ENCODE peak calls at places on chromosomes 16 and 17, in four cellular contexts. One of them, this sample, is unnamed.

GRCh38 chr17:49756323-49756722 is 7.6 kb downstream of the FAM117A start:
- DNase-seq in fibroblast of lung: no peak
- DNase-seq in neural progenitor cell: no peak
- DNase-seq in Panc1: no peak
- DNase-seq in this sample: no peak

GRCh38 chr17:77919276-77919675 is 39.2 kb upstream of the TNRC6C start:
- DNase-seq in fibroblast of lung: no peak
- DNase-seq in neural progenitor cell: peak; percentile 48
- DNase-seq in Panc1: no peak
- DNase-seq in this sample: no peak

GRCh38 chr17:680554-680953 is 34.1 kb downstream of the VPS53 start:
- DNase-seq in fibroblast of lung: no peak
- DNase-seq in neural progenitor cell: no peak
- DNase-seq in Panc1: no peak
- DNase-seq in this sample: no peak

GRCh38 chr17:76732734-76733617 is 4.2 kb downstream of the SRSF2 start:
- DNase-seq in fibroblast of lung: peak; percentile 42
- DNase-seq in neural progenitor cell: no peak
- DNase-seq in Panc1: no peak
- DNase-seq in this sample: no peak

GRCh38 chr16:15771694-15772093 is 85.1 kb downstream of the MYH11 start:
- DNase-seq in fibroblast of lung: no peak
- DNase-seq in neural progenitor cell: no peak
- DNase-seq in Panc1: no peak
- DNase-seq in this sample: no peak

GRCh38 chr16:30016555-30017276 is 5.9 kb upstream of the DOC2A start:
- DNase-seq in fibroblast of lung: no peak
- DNase-seq in neural progenitor cell: no peak
- DNase-seq in Panc1: no peak
- DNase-seq in this sample: no peak

GRCh38 chr17:27586203-27586701 is 44.7 kb upstream of the LGALS9 start:
- DNase-seq in fibroblast of lung: peak; percentile 89
- DNase-seq in neural progenitor cell: no peak
- DNase-seq in Panc1: no peak
- DNase-seq in this sample: no peak

GRCh38 chr16:90046971-90047713 is 27.9 kb upstream of the DBNDD1 start:
- DNase-seq in fibroblast of lung: peak; percentile 57
- DNase-seq in neural progenitor cell: peak; percentile 94
- DNase-seq in Panc1: no peak
- DNase-seq in this sample: no peak

GRCh38 chr16:5604770-5605169 is 507.2 kb upstream of the EEF2KMT start:
- DNase-seq in fibroblast of lung: no peak
- DNase-seq in neural progenitor cell: peak; percentile 70
- DNase-seq in Panc1: no peak
- DNase-seq in this sample: no peak

GRCh38 chr17:58161566-58161965 is 5.2 kb upstream of the OR4D2 start:
- DNase-seq in fibroblast of lung: no peak
- DNase-seq in neural progenitor cell: no peak
- DNase-seq in Panc1: no peak
- DNase-seq in this sample: no peak

GRCh38 chr17:18379246-18380146 is 1.9 kb downstream of the EVPLL start:
- DNase-seq in fibroblast of lung: no peak
- DNase-seq in neural progenitor cell: no peak
- DNase-seq in Panc1: no peak
- DNase-seq in this sample: no peak

GRCh38 chr16:22726868-22727267 is 87.1 kb upstream of the HS3ST2 start:
- DNase-seq in fibroblast of lung: no peak
- DNase-seq in neural progenitor cell: no peak
- DNase-seq in Panc1: no peak
- DNase-seq in this sample: no peak

GRCh38 chr16:22732315-22732840 is 81.6 kb upstream of the HS3ST2 start:
- DNase-seq in fibroblast of lung: no peak
- DNase-seq in neural progenitor cell: no peak
- DNase-seq in Panc1: no peak
- DNase-seq in this sample: no peak

GRCh38 chr16:22727285-22728166 is 86.4 kb upstream of the HS3ST2 start:
- DNase-seq in fibroblast of lung: no peak
- DNase-seq in neural progenitor cell: no peak
- DNase-seq in Panc1: no peak
- DNase-seq in this sample: no peak

GRCh38 chr16:22732959-22733358 is 81.0 kb upstream of the HS3ST2 start:
- DNase-seq in fibroblast of lung: no peak
- DNase-seq in neural progenitor cell: no peak
- DNase-seq in Panc1: no peak
- DNase-seq in this sample: no peak

GRCh38 chr16:22728167-22728836 is 85.7 kb upstream of the HS3ST2 start:
- DNase-seq in fibroblast of lung: no peak
- DNase-seq in neural progenitor cell: no peak
- DNase-seq in Panc1: no peak
- DNase-seq in this sample: no peak
- H3K27ac ChIP-seq in fibroblast of lung: no peak overlapping the region
- H3K27ac ChIP-seq in neural progenitor cell: no peak overlapping the region
- H3K27ac ChIP-seq in Panc1: no peak overlapping the region
- H3K27ac ChIP-seq in this sample: no peak overlapping the region

GRCh38 chr16:56588781-56589140 is 567 bp upstream of the MT3 start:
- DNase-seq in fibroblast of lung: no peak
- DNase-seq in neural progenitor cell: no peak
- DNase-seq in Panc1: no peak
- DNase-seq in this sample: no peak
- H3K4me3 ChIP-seq in fibroblast of lung: peak overlapping the region; percentile 42
- H3K4me3 ChIP-seq in neural progenitor cell: peak overlapping the region; percentile 66
- H3K4me3 ChIP-seq in Panc1: no peak overlapping the region
- H3K4me3 ChIP-seq in this sample: peak overlapping the region; percentile 47

GRCh38 chr17:51052235-51052634 is 68.4 kb downstream of the SPAG9 start:
- DNase-seq in fibroblast of lung: no peak
- DNase-seq in neural progenitor cell: no peak
- DNase-seq in Panc1: no peak
- DNase-seq in this sample: no peak

GRCh38 chr17:51045616-51046526 is 74.8 kb downstream of the SPAG9 start:
- DNase-seq in fibroblast of lung: peak; percentile 73
- DNase-seq in neural progenitor cell: peak; percentile 61
- DNase-seq in Panc1: no peak
- DNase-seq in this sample: no peak

GRCh38 chr17:51054748-51055147 is 65.9 kb downstream of the SPAG9 start:
- DNase-seq in fibroblast of lung: no peak
- DNase-seq in neural progenitor cell: no peak
- DNase-seq in Panc1: no peak
- DNase-seq in this sample: no peak

GRCh38 chr17:51046527-51047384 is 73.9 kb downstream of the SPAG9 start:
- DNase-seq in fibroblast of lung: peak; percentile 98
- DNase-seq in neural progenitor cell: peak; percentile 96
- DNase-seq in Panc1: no peak
- DNase-seq in this sample: peak; percentile 83

GRCh38 chr17:51050291-51051033 is 70.2 kb downstream of the SPAG9 start:
- DNase-seq in fibroblast of lung: peak; percentile 23
- DNase-seq in neural progenitor cell: no peak
- DNase-seq in Panc1: no peak
- DNase-seq in this sample: no peak
- H3K4me1 ChIP-seq in fibroblast of lung: no peaks in the 10 kb centered on the region
- H3K4me1 ChIP-seq in neural progenitor cell: peaks cover 31% of the 10 kb centered on the region
- H3K4me1 ChIP-seq in Panc1: peaks cover 2% of the 10 kb centered on the region
- H3K4me1 ChIP-seq in this sample: no peaks in the 10 kb centered on the region

GRCh38 chr16:8859913-8860881 is 8.6 kb downstream of the CARHSP1 start:
- DNase-seq in fibroblast of lung: peak; percentile 42
- DNase-seq in neural progenitor cell: no peak
- DNase-seq in Panc1: no peak
- DNase-seq in this sample: no peak

GRCh38 chr16:8861563-8862308 is 7.1 kb downstream of the CARHSP1 start:
- DNase-seq in fibroblast of lung: no peak
- DNase-seq in neural progenitor cell: no peak
- DNase-seq in Panc1: no peak
- DNase-seq in this sample: no peak

GRCh38 chr16:8863594-8864424 is 5.0 kb downstream of the CARHSP1 start:
- DNase-seq in fibroblast of lung: peak; percentile 38
- DNase-seq in neural progenitor cell: peak; percentile 23
- DNase-seq in Panc1: no peak
- DNase-seq in this sample: no peak

GRCh38 chr16:8864480-8864879 is 4.3 kb downstream of the CARHSP1 start:
- DNase-seq in fibroblast of lung: no peak
- DNase-seq in neural progenitor cell: no peak
- DNase-seq in Panc1: no peak
- DNase-seq in this sample: no peak

DNA sequence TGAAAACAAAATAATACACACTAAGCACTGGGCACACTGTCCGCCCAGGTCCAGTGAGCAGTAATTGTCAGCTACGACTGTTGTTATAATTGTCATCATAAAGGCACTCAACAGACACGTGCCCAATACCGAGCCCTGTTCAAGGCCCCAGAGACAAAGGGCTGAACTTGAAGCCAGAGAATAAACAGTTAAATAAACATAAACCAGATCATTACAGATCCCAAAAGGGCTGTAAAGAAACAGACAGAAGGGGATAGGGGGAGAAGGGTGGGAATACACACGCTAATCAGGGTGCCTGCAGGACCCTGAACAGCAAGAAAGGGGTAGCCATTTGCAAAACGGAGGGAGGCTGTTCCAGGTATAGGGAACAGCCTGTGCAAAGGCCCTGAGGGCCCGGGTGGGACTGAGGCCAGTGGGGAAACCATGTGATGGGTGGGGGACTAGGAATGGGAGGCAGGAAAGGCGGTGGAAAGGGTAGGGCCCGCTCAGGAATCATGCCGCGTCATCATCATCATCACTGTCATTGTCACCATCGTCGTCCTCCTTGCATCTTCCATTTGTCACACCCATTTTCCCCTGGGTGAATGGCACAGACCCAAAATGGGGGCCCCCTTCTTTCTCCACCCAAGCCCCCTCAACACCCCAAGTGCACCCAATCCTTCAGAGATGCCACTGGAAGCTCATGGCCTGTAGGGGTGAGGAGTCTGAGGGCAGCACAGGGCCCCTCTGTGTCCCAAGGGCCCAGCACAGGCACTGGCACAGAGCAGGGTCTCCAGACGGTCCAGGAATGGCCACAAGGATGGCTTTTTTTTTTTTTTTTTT is 6.3 kb downstream of the CARHSP1 start:
- DNase-seq in fibroblast of lung: no peak
- DNase-seq in neural progenitor cell: no peak
- DNase-seq in Panc1: no peak
- DNase-seq in this sample: no peak
- H3K27ac ChIP-seq in fibroblast of lung: no peak overlapping the region
- H3K27ac ChIP-seq in neural progenitor cell: no peak overlapping the region
- H3K27ac ChIP-seq in Panc1: peak overlapping the region; percentile 96
- H3K27ac ChIP-seq in this sample: no peak overlapping the region

GRCh38 chr17:45046536-45047125 is 4.8 kb downstream of the DCAKD start:
- DNase-seq in fibroblast of lung: peak; percentile 39
- DNase-seq in neural progenitor cell: no peak
- DNase-seq in Panc1: no peak
- DNase-seq in this sample: no peak
- H3K4me3 ChIP-seq in fibroblast of lung: no peak overlapping the region
- H3K4me3 ChIP-seq in neural progenitor cell: no peak overlapping the region
- H3K4me3 ChIP-seq in Panc1: no peak overlapping the region
- H3K4me3 ChIP-seq in this sample: no peak overlapping the region

DNA sequence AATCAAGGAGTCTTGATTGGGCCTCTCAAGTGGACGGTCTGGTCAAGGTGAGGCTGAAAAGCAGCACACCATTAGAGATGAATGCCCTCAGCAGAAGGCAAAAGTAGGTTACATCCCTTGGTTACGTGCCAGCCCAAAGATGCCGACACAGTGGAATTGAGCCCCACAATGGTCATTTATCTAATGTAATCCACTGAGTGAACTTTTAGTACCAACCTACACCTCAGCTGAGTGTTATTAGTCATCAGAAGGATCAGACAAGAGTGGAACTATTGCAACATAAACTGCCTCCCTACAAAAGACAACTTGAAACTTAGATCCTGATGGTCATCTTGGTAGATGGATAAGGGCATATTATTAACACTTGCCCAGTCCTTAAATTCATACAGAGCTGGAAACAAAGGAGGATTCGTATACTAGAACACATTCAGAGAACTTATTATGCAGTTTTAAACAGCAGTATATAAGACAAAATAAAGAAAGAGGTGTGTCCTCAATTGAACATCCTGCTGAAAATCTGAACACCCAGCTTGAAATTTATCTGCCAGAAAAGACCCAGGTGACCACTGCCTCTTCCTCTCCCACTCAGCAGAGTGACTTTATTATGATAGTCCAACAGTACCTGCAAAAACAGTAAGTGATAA is 2.8 kb downstream of the DCUN1D3 start:
- DNase-seq in fibroblast of lung: peak; percentile 76
- DNase-seq in neural progenitor cell: no peak
- DNase-seq in Panc1: no peak
- DNase-seq in this sample: no peak
- H3K4me1 ChIP-seq in fibroblast of lung: peaks cover 13% of the 10 kb centered on the region
- H3K4me1 ChIP-seq in neural progenitor cell: peaks cover 23% of the 10 kb centered on the region
- H3K4me1 ChIP-seq in Panc1: peaks cover 25% of the 10 kb centered on the region
- H3K4me1 ChIP-seq in this sample: peaks cover under 1% of the 10 kb centered on the region

GRCh38 chr17:78995022-78995760 is 14.4 kb downstream of the CANT1 start:
- DNase-seq in fibroblast of lung: no peak
- DNase-seq in neural progenitor cell: no peak
- DNase-seq in Panc1: no peak
- DNase-seq in this sample: no peak
- H3K27ac ChIP-seq in fibroblast of lung: no peak overlapping the region
- H3K27ac ChIP-seq in neural progenitor cell: no peak overlapping the region
- H3K27ac ChIP-seq in Panc1: no peak overlapping the region
- H3K27ac ChIP-seq in this sample: no peak overlapping the region